ENCODE peak calls at places on chromosomes 4 and X, in four cellular contexts. Y is activated T-helper 2 cell treated with anti-CD3 and anti-CD28 coated beads, Interferon-gamma antibody, Interleukin-2, Interleukin-4, amounts not matched to agents 10 μg/mL and 5 μg/mL and 100 μg/mL, durations not matched to agents 14 hours and 24 hours and 36 hours; U is NCI-H2107; L is stimulated activated CD4-positive, alpha-beta T cell treated with anti-CD3 and anti-CD28 coated beads, Interleukin-4, amount 100 ng/mL, for 24 hours. T is an unnamed sample.

GRCh38 chr4:28686618-28687017 is 1826.0 kb downstream of the STIM2 start:
- DNase-seq in Y (no peak), U (no peak), L (no peak), T (no peak)

GRCh38 chr4:119240568-119240967 is 28.1 kb downstream of the USP53 start:
- DNase-seq in Y (no peak), U (no peak), L (no peak), T (no peak)

GRCh38 chr4:168656055-168656660 is 159.3 kb downstream of the PALLD start:
- DNase-seq in Y (no peak), U (no peak), L (no peak), T (peak)

GRCh38 chrX:40422021-40422420 is 158.7 kb upstream of the ATP6AP2 start:
- DNase-seq in Y (no peak), U (no peak), L (no peak), T (no peak)

GRCh38 chr4:115780268-115780667 is 666.8 kb upstream of the NDST4 start:
- DNase-seq in Y (no peak), U (no peak), L (no peak), T (no peak)

GRCh38 chr4:2860391-2861348 is 17.0 kb downstream of the ADD1 start:
- DNase-seq in Y (no peak), U (no peak), L (no peak), T (no peak)

GRCh38 chr4:95129708-95130343 is 372.1 kb downstream of the BMPR1B start:
- DNase-seq in Y (no peak), U (no peak), L (no peak), T (peak)

GRCh38 chr4:98289375-98289774 is 28.2 kb downstream of the RAP1GDS1 start:
- DNase-seq in Y (no peak), U (no peak), L (no peak), T (no peak)

GRCh38 chr4:79964715-79965345 is 108.2 kb downstream of the ANTXR2 start:
- DNase-seq in Y (no peak), U (no peak), L (no peak), T (no peak)

GRCh38 chr4:1579834-1580686 is 104.1 kb downstream of the FAM53A start:
- DNase-seq in Y (peak), U (no peak), L (peak), T (peak)

GRCh38 chrX:41010188-41010846 is 74.9 kb upstream of the USP9X start:
- DNase-seq in Y (peak), U (no peak), L (peak), T (peak)

T was measured in BJ.